ENCODE peak calls at places on chromosome 4, in five cellular contexts. X, D, J, E and K are unnamed samples. For H3K9me3, the result is how much of the 10 kb centered on the place peaks cover.

GRCh38 chr4:8893227-8893623 is 21.6 kb upstream of the HMX1 start:
- DNase-seq in J (no peak), X (no peak), D (no peak), E (no peak), K (no peak)

GRCh38 chr4:105154576-105154975 is 7.9 kb downstream of the TET2 start:
- DNase-seq in D (no peak), E (no peak), X (no peak), J (no peak), K (no peak)

GRCh38 chr4:93066746-93067145 is 761.8 kb upstream of the ATOH1 start:
- DNase-seq in E (no peak), D (no peak), X (no peak), J (peak), K (no peak)

GRCh38 chr4:128354205-128354821 is 66.7 kb upstream of the PGRMC2 start:
- DNase-seq in D (no peak), X (no peak), E (no peak), J (peak), K (no peak)

GRCh38 chr4:173024203-173024602 is 144.4 kb upstream of the GALNT7 start:
- DNase-seq in J (no peak), E (no peak), D (no peak), X (no peak), K (no peak)

GRCh38 chr4:150126201-150126879 is 48.1 kb downstream of the DCLK2 start:
- DNase-seq in J (peak), D (peak), X (peak), E (no peak), K (no peak)

GRCh38 chr4:47877204-47877603 is 37.2 kb downstream of the NFXL1 start:
- DNase-seq in D (no peak), X (no peak), J (peak), E (no peak), K (no peak)

GRCh38 chr4:189237340-189237739 is 703.3 kb upstream of the FRG1 start:
- DNase-seq in D (no peak), X (no peak), J (no peak), E (no peak), K (no peak)

GRCh38 chr4:27429260-27429970 is 568.8 kb downstream of the STIM2 start:
- DNase-seq in E (no peak), X (no peak), D (peak), J (peak), K (no peak)

GRCh38 chr4:33104190-33104773 is 2384.1 kb downstream of the PCDH7 start:
- DNase-seq in J (no peak), E (no peak), D (no peak), X (peak), K (no peak)

GRCh38 chr4:87406462-87406861 is 15.5 kb upstream of the HSD17B11 start:
- DNase-seq in X (no peak), D (no peak), E (no peak), J (no peak), K (no peak)

GRCh38 chr4:142372570-142373300 is 473.4 kb downstream of the INPP4B start:
- DNase-seq in D (no peak), X (no peak), E (no peak), J (no peak), K (no peak)

GRCh38 chr4:81471361-81472248 is at the start of gene RASGEF1B:
- DNase-seq in D (peak), E (peak), X (peak), J (peak), K (peak)

GRCh38 chr4:103074598-103075434 is 1.7 kb downstream of the SLC9B2 start:
- DNase-seq in D (no peak), X (no peak), J (no peak), E (no peak), K (no peak)

GRCh38 chr4:109163493-109163892 is 139.0 kb downstream of the COL25A1 start:
- DNase-seq in E (no peak), X (no peak), J (no peak), D (no peak), K (no peak)

GRCh38 chr4:128566688-128567087 is 242.8 kb upstream of the JADE1 start:
- DNase-seq in X (no peak), E (no peak), J (no peak), D (no peak), K (no peak)

GRCh38 chr4:80199947-80200346 is 2.6 kb downstream of the PRDM8 start:
- DNase-seq in D (no peak), X (no peak), J (no peak), E (no peak), K (no peak)

GRCh38 chr4:9927317-9928007 is 93.8 kb downstream of the SLC2A9 start:
- DNase-seq in D (no peak), J (no peak), X (no peak), E (no peak), K (no peak)

GRCh38 chr4:177473991-177474390 is 31.8 kb upstream of the AGA start:
- DNase-seq in D (no peak), E (no peak), J (no peak), X (no peak), K (no peak)

GRCh38 chr4:128660361-128660964 is 149.0 kb upstream of the JADE1 start:
- DNase-seq in E (no peak), J (peak), D (peak), X (no peak), K (no peak)

GRCh38 chr4:132097046-132097445 is 1052.0 kb upstream of the PCDH10 start:
- DNase-seq in J (no peak), D (no peak), E (no peak), X (no peak), K (no peak)

GRCh38 chr4:9782136-9782436 is 652 bp downstream of the DRD5 start:
- DNase-seq in D (no peak), X (no peak), E (no peak), J (no peak), K (no peak)

GRCh38 chr4:13289391-13289790 is 194.7 kb downstream of the RAB28 start:
- DNase-seq in X (no peak), J (peak), E (no peak), D (no peak), K (no peak)

GRCh38 chr4:99665981-99666380 is 8.4 kb upstream of the C4orf54 start:
- DNase-seq in X (peak), J (no peak), D (no peak), E (no peak), K (no peak)

GRCh38 chr4:92618968-92619367 is 315.2 kb downstream of the GRID2 start:
- DNase-seq in J (peak), D (no peak), X (no peak), E (no peak), K (no peak)

GRCh38 chr4:53905935-53906377 is 158.4 kb downstream of the CHIC2 start:
- DNase-seq in E (no peak), D (peak), X (peak), J (peak), K (no peak)

GRCh38 chr4:125140966-125141495 is 173.7 kb upstream of the FAT4 start:
- DNase-seq in E (no peak), D (no peak), J (peak), X (no peak), K (no peak)

GRCh38 chr4:129926936-129927335 is 831.0 kb downstream of the C4orf33 start:
- DNase-seq in E (no peak), X (peak), D (no peak), J (no peak), K (no peak)

GRCh38 chr4:148495463-148495862 is 53.2 kb upstream of the NR3C2 start:
- DNase-seq in J (no peak), D (no peak), E (no peak), X (no peak), K (no peak)

GRCh38 chr4:58301384-58301783 is 1191.2 kb upstream of the IGFBP7 start:
- DNase-seq in D (no peak), E (no peak), J (peak), X (no peak), K (no peak)

GRCh38 chr4:155610143-155610542 is 56.5 kb upstream of the GUCY1A1 start:
- DNase-seq in E (no peak), J (no peak), D (no peak), X (no peak), K (no peak)

GRCh38 chr4:89598602-89599001 is 238.4 kb downstream of the SNCA start:
- DNase-seq in E (no peak), X (no peak), J (peak), D (no peak), K (no peak)

GRCh38 chr4:8037150-8037769 is 97.6 kb upstream of the AFAP1 start:
- DNase-seq in D (no peak), J (no peak), X (no peak), E (no peak), K (no peak)

GRCh38 chr4:162891788-162892707 is 274.6 kb downstream of the NAF1 start:
- DNase-seq in E (no peak), X (peak), J (no peak), D (no peak), K (no peak)

GRCh38 chr4:6767341-6767724 is 15.2 kb upstream of the KIAA0232 start:
- DNase-seq in X (peak), E (peak), D (no peak), J (no peak), K (no peak)

GRCh38 chr4:163484906-163485305 is 9.6 kb upstream of the TMA16 start:
- DNase-seq in E (no peak), X (peak), D (peak), J (peak), K (no peak)

GRCh38 chr4:252065-252601 is 53.1 kb downstream of the ZNF732 start:
- DNase-seq in J (no peak), X (no peak), E (no peak), D (no peak), K (no peak)

DNA sequence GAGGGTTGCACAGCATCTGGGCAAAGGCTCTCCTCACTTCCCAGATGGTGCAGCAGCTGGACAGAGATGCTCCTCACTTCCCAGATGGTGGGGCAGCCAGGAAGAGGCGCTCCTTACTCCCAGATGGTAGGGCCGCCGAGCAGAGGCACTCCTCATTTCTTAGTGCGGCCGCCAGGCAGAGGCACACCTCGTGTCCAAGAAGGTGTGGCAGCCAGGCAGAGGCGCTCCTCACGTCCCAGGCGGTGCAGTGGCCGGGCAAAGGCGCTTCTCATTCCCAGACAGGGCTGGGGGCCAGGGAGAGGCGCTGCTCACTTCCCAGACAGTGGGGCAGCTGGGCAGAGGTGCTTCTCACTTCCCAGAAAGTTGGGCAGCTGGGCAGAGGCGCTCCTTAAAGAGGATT is 48.8 kb downstream of the ZNF732 start:
- DNase-seq in E (no peak), J (no peak), D (no peak), X (no peak), K (no peak)
- H3K9me3 ChIP-seq in E (half or more), J (under half), D (under half), X (under half), K (under half)

GRCh38 chr4:664713-665231 is 9.3 kb downstream of the ATP5ME start:
- DNase-seq in X (no peak), D (no peak), J (no peak), E (peak), K (no peak)

GRCh38 chr4:661231-661630 is 12.8 kb downstream of the ATP5ME start:
- DNase-seq in E (no peak), J (no peak), D (no peak), X (no peak), K (no peak)

GRCh38 chr4:663438-664428 is 10.3 kb downstream of the ATP5ME start:
- DNase-seq in D (no peak), J (peak), X (no peak), E (peak), K (peak)

GRCh38 chr4:661856-662761 is 12.0 kb downstream of the ATP5ME start:
- DNase-seq in E (peak), X (no peak), J (no peak), D (no peak), K (no peak)

DNA sequence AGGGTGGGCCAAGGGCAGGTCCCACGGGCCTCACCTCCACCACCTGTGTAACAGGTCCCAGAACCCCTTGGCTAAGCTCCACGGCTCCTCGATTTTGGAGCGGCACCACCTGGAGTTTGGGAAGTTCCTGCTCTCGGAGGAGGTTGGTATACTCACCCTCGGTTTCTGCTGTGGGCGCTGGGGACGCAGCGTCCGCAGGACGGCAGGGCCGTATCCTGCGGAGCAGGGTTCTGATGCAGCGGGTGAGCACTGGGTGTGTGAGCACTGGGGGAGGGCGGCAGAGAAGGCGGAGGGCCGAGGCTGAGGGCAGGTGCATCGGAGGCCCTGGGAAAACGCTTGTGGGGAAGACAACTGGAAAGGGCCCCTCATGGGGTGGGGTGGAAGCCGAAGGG is 11.0 kb downstream of the ATP5ME start:
- DNase-seq in E (no peak), J (no peak), D (no peak), X (no peak), K (no peak)
- H3K9me3 ChIP-seq in E (under half), J (under half), D (under half), X (under half), K (under half)

GRCh38 chr4:38281416-38282071 is 321.3 kb downstream of the PTTG2 start:
- DNase-seq in E (no peak), J (peak), D (no peak), X (no peak), K (no peak)

GRCh38 chr4:38278255-38278654 is 318.1 kb downstream of the PTTG2 start:
- DNase-seq in X (no peak), J (no peak), D (no peak), E (no peak), K (no peak)

GRCh38 chr4:38279077-38279476 is 318.9 kb downstream of the PTTG2 start:
- DNase-seq in E (no peak), D (no peak), J (no peak), X (no peak), K (no peak)

GRCh38 chr4:38279650-38280322 is 319.6 kb downstream of the PTTG2 start:
- DNase-seq in X (no peak), D (no peak), E (no peak), J (no peak), K (no peak)

DNA sequence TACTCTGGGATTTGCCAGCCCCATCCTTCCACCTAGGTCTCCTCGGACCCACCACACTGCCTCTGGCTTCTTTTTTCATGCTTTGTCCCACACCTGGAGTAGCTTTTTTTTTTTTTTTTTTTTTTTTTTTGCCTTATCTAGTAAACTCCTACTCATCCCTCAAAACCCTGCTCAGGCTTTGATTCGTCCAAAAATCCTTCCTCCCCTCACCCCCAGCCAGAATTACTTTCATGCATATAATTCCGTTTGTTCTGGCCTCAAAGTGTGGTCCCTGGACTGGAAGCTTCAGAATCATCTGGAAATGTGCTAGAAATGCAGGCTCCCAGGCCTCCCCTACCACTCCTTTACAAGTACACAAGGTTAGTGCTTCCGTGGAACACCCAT is 320.1 kb downstream of the PTTG2 start:
- DNase-seq in E (no peak), D (no peak), J (no peak), X (no peak), K (no peak)
- H3K9me3 ChIP-seq in E (under half), D (under half), J (under half), X (under half), K (under half)

DNA sequence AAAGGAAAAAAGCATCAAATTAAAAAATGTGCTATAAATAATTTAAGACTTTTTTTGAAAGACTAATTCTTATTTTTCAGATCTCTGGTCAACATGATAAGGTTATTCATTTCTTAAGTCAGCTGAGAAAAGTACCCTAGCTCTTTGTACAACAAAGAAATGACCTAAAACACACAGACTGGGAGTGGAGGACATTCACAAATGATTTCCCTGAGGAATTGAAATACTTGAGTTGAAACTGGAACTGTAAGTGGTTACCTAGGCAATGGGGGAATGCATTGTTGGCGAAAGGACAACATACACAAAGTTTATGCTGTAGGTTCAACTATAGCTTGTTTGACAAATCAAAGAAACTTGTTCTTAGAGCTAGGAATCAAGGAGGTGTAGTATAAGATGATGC is 915.5 kb downstream of the FAT4 start:
- DNase-seq in E (no peak), J (peak), X (no peak), D (no peak), K (no peak)
- H3K9me3 ChIP-seq in E (under half), J (under half), X (under half), D (under half), K (under half)

GRCh38 chr4:71863457-71863856 is 79.6 kb upstream of the GC start:
- DNase-seq in X (no peak), E (no peak), J (no peak), D (no peak), K (no peak)
- H3K9me3 ChIP-seq in X (under half), E (under half), J (under half), D (under half), K (under half)

GRCh38 chr4:253936-254756 is 51.1 kb downstream of the ZNF732 start:
- DNase-seq in D (no peak), X (no peak), J (no peak), E (no peak), K (no peak)
- H3K9me3 ChIP-seq in D (under half), X (under half), J (under half), E (half or more), K (under half)

DNA sequence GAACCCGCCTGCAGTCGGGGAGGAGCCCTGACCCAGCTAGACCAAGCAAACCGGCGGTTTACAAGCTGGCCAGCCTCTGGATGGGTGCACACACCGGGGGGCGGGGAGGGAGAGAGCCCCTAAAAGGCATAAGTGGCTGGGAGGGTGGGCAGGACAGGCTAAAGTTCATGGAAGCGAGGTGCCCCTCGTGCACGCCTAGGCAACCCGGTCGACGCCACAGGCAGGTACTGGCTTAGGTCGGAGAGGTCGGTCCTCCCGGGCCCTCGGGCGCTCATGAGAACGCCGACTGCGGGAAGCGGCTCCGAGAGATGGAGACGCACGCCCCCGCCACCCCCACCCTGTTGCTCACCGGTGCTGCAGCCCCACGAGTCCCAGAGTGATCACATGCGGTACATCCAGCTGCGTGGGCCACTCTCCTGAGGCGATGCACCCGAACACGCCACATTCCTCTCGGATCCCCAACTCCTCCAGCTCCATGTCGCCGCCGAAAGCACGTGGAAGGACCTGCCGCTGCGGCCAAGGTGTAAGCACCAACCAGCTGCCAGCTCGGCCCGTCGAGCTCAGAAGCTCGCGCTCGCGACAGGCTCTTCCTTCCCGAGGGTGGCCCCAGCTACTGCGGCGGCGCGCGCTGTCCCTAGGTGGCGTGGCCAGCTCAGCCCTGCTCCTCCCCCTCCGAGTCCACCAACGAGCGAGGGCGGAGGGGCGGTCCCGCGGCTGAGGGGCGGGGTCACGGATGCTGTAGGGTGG is at the start of gene PPAT:
- DNase-seq in D (peak), E (peak), X (peak), J (peak), K (peak)
- H3K9me3 ChIP-seq in D (under half), E (under half), X (under half), J (under half), K (under half)

GRCh38 chr4:24559032-24559821 is 25.1 kb downstream of the DHX15 start:
- DNase-seq in X (no peak), D (no peak), E (no peak), J (no peak), K (no peak)
- H3K9me3 ChIP-seq in X (under half), D (under half), E (under half), J (under half), K (under half)

DNA sequence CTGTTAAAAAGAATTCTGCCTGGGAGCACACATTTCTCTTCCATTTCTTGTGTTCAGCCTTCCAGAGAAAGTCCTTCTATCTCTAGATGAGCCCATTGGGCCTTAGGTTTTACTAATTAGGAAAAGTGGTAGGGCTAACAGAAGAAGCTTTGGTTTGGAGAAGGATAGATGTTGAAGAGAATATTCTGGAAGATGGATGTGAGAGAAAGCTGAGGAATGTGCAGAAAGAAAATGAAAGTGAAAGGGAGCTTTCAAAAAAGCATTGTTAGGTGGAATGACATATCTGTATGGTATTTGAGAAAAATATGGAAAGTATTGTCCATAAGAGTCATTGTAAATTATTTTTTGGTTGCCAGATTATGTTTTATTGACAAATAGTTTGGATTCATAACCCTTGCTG is 474.8 kb upstream of the SLIT2 start:
- DNase-seq in E (no peak), D (no peak), J (peak), X (no peak), K (no peak)
- H3K9me3 ChIP-seq in E (under half), D (under half), J (under half), X (under half), K (under half)